ENCODE peak calls at places on chromosome 16, in six cellular contexts. One of them, this sample, is unnamed.

GRCh38 chr16:87628940-87629339 is 26.6 kb downstream of the JPH3 start:
- DNase-seq in H1: no peak
- DNase-seq in mesendoderm: peak
- DNase-seq in H9: no peak
- DNase-seq in IMR-90: peak
- DNase-seq in neuronal stem cell: no peak
- DNase-seq in this sample: peak

GRCh38 chr16:64543401-64543800 is 578.5 kb downstream of the CDH11 start:
- DNase-seq in H9: no peak
- DNase-seq in H1: no peak
- DNase-seq in IMR-90: no peak
- DNase-seq in mesendoderm: no peak
- DNase-seq in neuronal stem cell: no peak
- DNase-seq in this sample: no peak

GRCh38 chr16:9000664-9001063 is 37.0 kb upstream of the USP7 start:
- DNase-seq in H9: no peak
- DNase-seq in IMR-90: no peak
- DNase-seq in H1: no peak
- DNase-seq in neuronal stem cell: no peak
- DNase-seq in mesendoderm: no peak
- DNase-seq in this sample: no peak

GRCh38 chr16:69324585-69325253 is 5.7 kb downstream of the PDF start:
- DNase-seq in H1: no peak
- DNase-seq in neuronal stem cell: no peak
- DNase-seq in IMR-90: no peak
- DNase-seq in H9: no peak
- DNase-seq in mesendoderm: no peak
- DNase-seq in this sample: no peak

GRCh38 chr16:4032768-4033167 is 83.5 kb downstream of the ADCY9 start:
- DNase-seq in neuronal stem cell: no peak
- DNase-seq in IMR-90: peak
- DNase-seq in mesendoderm: no peak
- DNase-seq in H1: no peak
- DNase-seq in H9: no peak
- DNase-seq in this sample: no peak

GRCh38 chr16:76653390-76654026 is 376.3 kb downstream of the CNTNAP4 start:
- DNase-seq in IMR-90: peak
- DNase-seq in H9: peak
- DNase-seq in neuronal stem cell: peak
- DNase-seq in H1: no peak
- DNase-seq in mesendoderm: peak
- DNase-seq in this sample: peak

GRCh38 chr16:69064164-69064563 is 41.3 kb upstream of the HAS3 start:
- DNase-seq in mesendoderm: peak
- DNase-seq in H1: no peak
- DNase-seq in H9: no peak
- DNase-seq in neuronal stem cell: no peak
- DNase-seq in IMR-90: peak
- DNase-seq in this sample: no peak

GRCh38 chr16:46714797-46715591 is 25.5 kb downstream of the ORC6 start:
- DNase-seq in neuronal stem cell: no peak
- DNase-seq in H9: no peak
- DNase-seq in IMR-90: no peak
- DNase-seq in mesendoderm: no peak
- DNase-seq in H1: no peak
- DNase-seq in this sample: no peak

GRCh38 chr16:75247249-75247648 is 4.2 kb downstream of the BCAR1 start:
- DNase-seq in neuronal stem cell: no peak
- DNase-seq in H9: no peak
- DNase-seq in mesendoderm: no peak
- DNase-seq in H1: no peak
- DNase-seq in IMR-90: no peak
- DNase-seq in this sample: peak

GRCh38 chr16:50616386-50616785 is 64.7 kb downstream of the SNX20 start:
- DNase-seq in mesendoderm: no peak
- DNase-seq in H1: no peak
- DNase-seq in neuronal stem cell: no peak
- DNase-seq in H9: no peak
- DNase-seq in IMR-90: no peak
- DNase-seq in this sample: no peak

DNA sequence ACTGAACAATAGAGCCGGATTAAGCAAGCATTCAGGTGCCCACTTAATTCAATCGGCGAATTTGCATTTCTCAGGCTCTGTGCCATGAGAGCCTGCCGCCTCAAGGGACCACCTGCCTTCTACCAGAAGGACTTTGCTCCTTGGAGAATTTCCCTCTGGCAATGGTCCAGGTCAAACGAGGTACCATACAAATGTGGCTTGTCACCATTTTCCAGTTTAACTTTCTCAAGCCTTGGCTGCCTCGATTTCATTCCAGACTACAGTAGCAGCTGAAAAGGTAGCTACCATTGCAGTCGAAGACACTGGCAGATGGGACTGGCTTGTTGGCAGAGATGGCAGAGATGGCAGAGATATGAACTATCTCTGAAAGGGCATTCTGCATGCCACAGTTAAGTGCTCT is 533.9 kb downstream of the MAF start:
- DNase-seq in mesendoderm: no peak
- DNase-seq in neuronal stem cell: no peak
- DNase-seq in H1: no peak
- DNase-seq in IMR-90: no peak
- DNase-seq in H9: no peak
- DNase-seq in this sample: no peak
- H2AK5ac ChIP-seq in mesendoderm: no peak
- H2AK5ac ChIP-seq in neuronal stem cell: no peak
- H2AK5ac ChIP-seq in H1: no peak
- H2AK5ac ChIP-seq in IMR-90: no peak
- H2AK5ac ChIP-seq in H9: no peak
- H2AK5ac ChIP-seq in this sample: no peak

GRCh38 chr16:15952265-15952711 is 2.9 kb downstream of the ABCC1 start:
- DNase-seq in H9: no peak
- DNase-seq in IMR-90: no peak
- DNase-seq in neuronal stem cell: no peak
- DNase-seq in H1: no peak
- DNase-seq in mesendoderm: no peak
- DNase-seq in this sample: peak

GRCh38 chr16:15951852-15952251 is 2.4 kb downstream of the ABCC1 start:
- DNase-seq in mesendoderm: no peak
- DNase-seq in H9: no peak
- DNase-seq in H1: no peak
- DNase-seq in neuronal stem cell: no peak
- DNase-seq in IMR-90: no peak
- DNase-seq in this sample: no peak

GRCh38 chr16:15953929-15954813 is 4.8 kb downstream of the ABCC1 start:
- DNase-seq in neuronal stem cell: no peak
- DNase-seq in H9: no peak
- DNase-seq in IMR-90: no peak
- DNase-seq in H1: no peak
- DNase-seq in mesendoderm: no peak
- DNase-seq in this sample: no peak

GRCh38 chr16:15954814-15955151 is 5.4 kb downstream of the ABCC1 start:
- DNase-seq in neuronal stem cell: no peak
- DNase-seq in mesendoderm: no peak
- DNase-seq in H1: no peak
- DNase-seq in H9: no peak
- DNase-seq in IMR-90: peak
- DNase-seq in this sample: no peak

DNA sequence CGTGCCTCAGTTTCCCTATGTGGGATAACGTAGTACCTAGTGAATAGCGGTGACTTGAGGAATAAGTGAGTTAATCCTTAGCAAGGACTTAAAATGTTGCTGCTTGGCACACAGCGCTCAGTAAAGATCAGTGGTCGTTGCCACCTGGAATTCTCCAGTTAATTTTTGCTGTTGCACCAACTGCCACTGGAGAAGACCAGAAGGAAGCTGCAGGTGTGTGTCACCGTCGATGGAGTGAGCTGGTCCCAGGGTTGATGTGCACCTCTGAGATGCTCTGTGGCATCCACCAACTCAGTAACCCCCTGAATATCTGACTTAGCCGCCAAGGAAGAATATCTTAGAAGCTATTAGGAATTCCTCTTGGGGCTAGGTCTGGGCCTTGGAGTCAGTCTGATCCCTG is 4.1 kb downstream of the ABCC1 start:
- DNase-seq in H1: no peak
- DNase-seq in H9: no peak
- DNase-seq in neuronal stem cell: no peak
- DNase-seq in IMR-90: no peak
- DNase-seq in mesendoderm: no peak
- DNase-seq in this sample: no peak
- H3K4ac ChIP-seq in H1: no peak
- H3K4ac ChIP-seq in H9: no peak
- H3K4ac ChIP-seq in neuronal stem cell: no peak
- H3K4ac ChIP-seq in IMR-90: no peak
- H3K4ac ChIP-seq in mesendoderm: no peak
- H3K4ac ChIP-seq in this sample: no peak

GRCh38 chr16:14398014-14398717 is 231.9 kb downstream of the PARN start:
- DNase-seq in mesendoderm: no peak
- DNase-seq in IMR-90: peak
- DNase-seq in H1: no peak
- DNase-seq in neuronal stem cell: no peak
- DNase-seq in H9: no peak
- DNase-seq in this sample: no peak

GRCh38 chr16:14394834-14395233 is 235.2 kb downstream of the PARN start:
- DNase-seq in H1: no peak
- DNase-seq in mesendoderm: no peak
- DNase-seq in H9: no peak
- DNase-seq in neuronal stem cell: no peak
- DNase-seq in IMR-90: no peak
- DNase-seq in this sample: no peak

GRCh38 chr16:14400285-14400977 is 229.6 kb downstream of the PARN start:
- DNase-seq in H1: no peak
- DNase-seq in neuronal stem cell: no peak
- DNase-seq in mesendoderm: no peak
- DNase-seq in IMR-90: no peak
- DNase-seq in H9: no peak
- DNase-seq in this sample: no peak

GRCh38 chr16:14401839-14402115 is 228.3 kb downstream of the PARN start:
- DNase-seq in mesendoderm: no peak
- DNase-seq in neuronal stem cell: no peak
- DNase-seq in IMR-90: peak
- DNase-seq in H9: no peak
- DNase-seq in H1: no peak
- DNase-seq in this sample: no peak

DNA sequence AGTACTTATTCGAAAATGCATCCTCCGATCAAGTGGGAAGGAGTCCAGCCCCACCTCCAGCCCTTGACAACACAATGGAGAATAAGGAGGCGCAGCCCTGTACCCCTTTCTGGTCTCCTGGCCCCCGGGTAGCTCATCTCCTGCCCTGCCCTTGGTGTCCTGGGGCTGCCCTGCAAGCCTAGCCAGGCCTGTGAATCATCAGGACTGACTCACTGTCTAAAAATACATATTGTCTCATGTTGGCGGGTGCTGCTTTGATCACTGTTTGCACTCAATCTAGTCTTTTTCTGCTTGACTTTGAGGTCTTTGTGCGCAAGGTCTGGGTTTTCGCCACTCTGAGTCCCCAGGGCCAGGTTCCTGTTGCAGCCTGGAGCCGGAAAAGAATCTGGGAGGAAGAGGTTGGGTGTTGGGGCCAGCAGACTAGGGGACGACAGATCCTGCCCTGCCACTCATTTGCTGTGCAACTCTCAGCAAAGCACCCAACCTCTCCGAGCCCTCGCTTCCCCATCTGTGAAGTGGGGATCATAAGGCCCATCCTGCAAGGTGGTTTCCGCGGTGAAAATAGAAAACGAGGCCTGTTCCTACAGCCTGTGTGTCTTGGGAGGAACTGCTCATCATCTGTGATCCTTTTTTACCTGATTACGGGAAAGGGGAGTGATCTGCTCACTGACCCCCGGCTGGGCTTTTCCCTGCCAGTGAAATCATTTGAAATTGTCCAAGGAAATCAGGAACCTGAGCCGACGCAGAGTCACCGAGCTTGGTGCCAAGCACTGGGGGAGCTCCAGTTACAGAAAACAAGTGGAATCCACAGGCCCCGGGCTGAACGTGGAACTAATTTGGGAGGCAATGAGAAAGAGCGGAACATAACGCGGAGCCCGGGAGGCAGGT is 230.4 kb downstream of the PARN start:
- DNase-seq in H1: no peak
- DNase-seq in IMR-90: peak
- DNase-seq in H9: no peak
- DNase-seq in mesendoderm: no peak
- DNase-seq in neuronal stem cell: no peak
- DNase-seq in this sample: peak
- H2AK5ac ChIP-seq in H1: no peak
- H2AK5ac ChIP-seq in IMR-90: peak
- H2AK5ac ChIP-seq in H9: no peak
- H2AK5ac ChIP-seq in mesendoderm: no peak
- H2AK5ac ChIP-seq in neuronal stem cell: no peak
- H2AK5ac ChIP-seq in this sample: peak

GRCh38 chr16:1309888-1310831 is 724 bp downstream of the UBE2I start:
- DNase-seq in mesendoderm: no peak
- DNase-seq in IMR-90: peak
- DNase-seq in neuronal stem cell: no peak
- DNase-seq in H1: no peak
- DNase-seq in H9: no peak
- DNase-seq in this sample: peak
- H3K4ac ChIP-seq in mesendoderm: peak
- H3K4ac ChIP-seq in IMR-90: peak
- H3K4ac ChIP-seq in neuronal stem cell: no peak
- H3K4ac ChIP-seq in H1: no peak
- H3K4ac ChIP-seq in H9: no peak
- H3K4ac ChIP-seq in this sample: peak

GRCh38 chr16:11084484-11085024 is 140.2 kb downstream of the CLEC16A start:
- DNase-seq in IMR-90: peak
- DNase-seq in neuronal stem cell: no peak
- DNase-seq in H9: no peak
- DNase-seq in H1: no peak
- DNase-seq in mesendoderm: no peak
- DNase-seq in this sample: peak

GRCh38 chr16:11082108-11082859 is 137.9 kb downstream of the CLEC16A start:
- DNase-seq in IMR-90: no peak
- DNase-seq in H1: no peak
- DNase-seq in H9: no peak
- DNase-seq in mesendoderm: no peak
- DNase-seq in neuronal stem cell: no peak
- DNase-seq in this sample: no peak

GRCh38 chr16:11082860-11083388 is 138.6 kb downstream of the CLEC16A start:
- DNase-seq in H1: no peak
- DNase-seq in neuronal stem cell: no peak
- DNase-seq in mesendoderm: no peak
- DNase-seq in H9: no peak
- DNase-seq in IMR-90: no peak
- DNase-seq in this sample: no peak

GRCh38 chr16:11087691-11088431 is 143.5 kb downstream of the CLEC16A start:
- DNase-seq in neuronal stem cell: no peak
- DNase-seq in IMR-90: peak
- DNase-seq in H9: peak
- DNase-seq in mesendoderm: peak
- DNase-seq in H1: no peak
- DNase-seq in this sample: peak

DNA sequence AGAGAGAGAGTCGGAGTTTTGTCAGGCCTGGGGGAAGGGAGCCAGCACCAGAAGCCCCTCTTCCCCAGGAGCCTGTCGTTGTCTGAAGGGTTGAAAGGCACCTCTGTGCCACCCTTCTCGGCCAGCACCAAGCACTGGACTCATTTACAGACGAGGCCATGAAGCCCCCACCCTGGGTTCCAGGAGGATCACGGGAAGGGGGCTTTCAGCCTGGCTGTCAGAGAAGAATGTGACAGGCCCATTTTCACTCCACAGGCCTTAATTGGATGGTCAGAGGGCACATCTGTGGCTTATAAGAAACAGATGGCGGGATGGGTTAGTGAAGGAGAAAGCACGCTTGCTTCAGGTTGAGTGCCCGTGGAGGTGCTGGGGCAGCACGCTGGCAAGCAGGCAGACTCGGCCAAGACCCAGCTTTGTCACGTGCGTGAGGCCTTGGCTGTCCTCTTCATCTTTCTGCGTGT is 140.7 kb downstream of the CLEC16A start:
- DNase-seq in mesendoderm: no peak
- DNase-seq in neuronal stem cell: no peak
- DNase-seq in IMR-90: peak
- DNase-seq in H1: no peak
- DNase-seq in H9: no peak
- DNase-seq in this sample: no peak
- H2AK5ac ChIP-seq in mesendoderm: no peak
- H2AK5ac ChIP-seq in neuronal stem cell: peak
- H2AK5ac ChIP-seq in IMR-90: peak
- H2AK5ac ChIP-seq in H1: no peak
- H2AK5ac ChIP-seq in H9: no peak
- H2AK5ac ChIP-seq in this sample: peak